ENCODE peak calls at places on chromosome X, in five cellular contexts. One of them, this sample, is unnamed.

GRCh38 chrX:11949291-11949690 is 189.0 kb upstream of the FRMPD4 start:
- DNase-seq in non-pigmented ciliary epithelial cell: no peak
- DNase-seq in NCI-H1105: no peak
- DNase-seq in activated CD8-positive, alpha-beta T cell treated with anti-CD3 and anti-CD28 coated beads, Interleukin-2, amount 10 ng/mL, durations not matched to agents 7 days and 5 days: no peak
- DNase-seq in D341Med: no peak
- DNase-seq in this sample: no peak

GRCh38 chrX:39381446-39381845 is 580.2 kb downstream of the MID1IP1 start:
- DNase-seq in non-pigmented ciliary epithelial cell: no peak
- DNase-seq in NCI-H1105: no peak
- DNase-seq in D341Med: no peak
- DNase-seq in activated CD8-positive, alpha-beta T cell treated with anti-CD3 and anti-CD28 coated beads, Interleukin-2, amount 10 ng/mL, durations not matched to agents 7 days and 5 days: no peak
- DNase-seq in this sample: no peak

GRCh38 chrX:28586291-28586690 is 955 bp upstream of the IL1RAPL1 start:
- DNase-seq in NCI-H1105: no peak
- DNase-seq in non-pigmented ciliary epithelial cell: peak
- DNase-seq in D341Med: no peak
- DNase-seq in activated CD8-positive, alpha-beta T cell treated with anti-CD3 and anti-CD28 coated beads, Interleukin-2, amount 10 ng/mL, durations not matched to agents 7 days and 5 days: no peak
- DNase-seq in this sample: no peak

GRCh38 chrX:112846114-112846513 is 5.5 kb upstream of the AMOT start:
- DNase-seq in D341Med: no peak
- DNase-seq in non-pigmented ciliary epithelial cell: no peak
- DNase-seq in activated CD8-positive, alpha-beta T cell treated with anti-CD3 and anti-CD28 coated beads, Interleukin-2, amount 10 ng/mL, durations not matched to agents 7 days and 5 days: no peak
- DNase-seq in NCI-H1105: no peak
- DNase-seq in this sample: no peak

GRCh38 chrX:68292471-68292870 is 140.8 kb downstream of the OPHN1 start:
- DNase-seq in non-pigmented ciliary epithelial cell: no peak
- DNase-seq in activated CD8-positive, alpha-beta T cell treated with anti-CD3 and anti-CD28 coated beads, Interleukin-2, amount 10 ng/mL, durations not matched to agents 7 days and 5 days: no peak
- DNase-seq in D341Med: no peak
- DNase-seq in NCI-H1105: no peak
- DNase-seq in this sample: no peak

GRCh38 chrX:136047001-136047642 is 61.9 kb downstream of the SLC9A6 start:
- DNase-seq in activated CD8-positive, alpha-beta T cell treated with anti-CD3 and anti-CD28 coated beads, Interleukin-2, amount 10 ng/mL, durations not matched to agents 7 days and 5 days: no peak
- DNase-seq in NCI-H1105: no peak
- DNase-seq in D341Med: no peak
- DNase-seq in non-pigmented ciliary epithelial cell: no peak
- DNase-seq in this sample: no peak

GRCh38 chrX:145623453-145623852 is 194.2 kb upstream of the SLITRK2 start:
- DNase-seq in NCI-H1105: no peak
- DNase-seq in non-pigmented ciliary epithelial cell: no peak
- DNase-seq in activated CD8-positive, alpha-beta T cell treated with anti-CD3 and anti-CD28 coated beads, Interleukin-2, amount 10 ng/mL, durations not matched to agents 7 days and 5 days: no peak
- DNase-seq in D341Med: no peak
- DNase-seq in this sample: no peak

GRCh38 chrX:148902581-148902980 is 402.2 kb downstream of the AFF2 start:
- DNase-seq in NCI-H1105: no peak
- DNase-seq in non-pigmented ciliary epithelial cell: no peak
- DNase-seq in activated CD8-positive, alpha-beta T cell treated with anti-CD3 and anti-CD28 coated beads, Interleukin-2, amount 10 ng/mL, durations not matched to agents 7 days and 5 days: no peak
- DNase-seq in D341Med: no peak
- DNase-seq in this sample: no peak

GRCh38 chrX:63258144-63258543 is 93.0 kb downstream of the SPIN4 start:
- DNase-seq in NCI-H1105: no peak
- DNase-seq in D341Med: no peak
- DNase-seq in activated CD8-positive, alpha-beta T cell treated with anti-CD3 and anti-CD28 coated beads, Interleukin-2, amount 10 ng/mL, durations not matched to agents 7 days and 5 days: no peak
- DNase-seq in non-pigmented ciliary epithelial cell: no peak
- DNase-seq in this sample: no peak

GRCh38 chrX:49157194-49157593 is 5.4 kb upstream of the MAGIX start:
- DNase-seq in NCI-H1105: no peak
- DNase-seq in non-pigmented ciliary epithelial cell: no peak
- DNase-seq in activated CD8-positive, alpha-beta T cell treated with anti-CD3 and anti-CD28 coated beads, Interleukin-2, amount 10 ng/mL, durations not matched to agents 7 days and 5 days: no peak
- DNase-seq in D341Med: no peak
- DNase-seq in this sample: no peak

GRCh38 chrX:38260231-38260630 is 39.6 kb upstream of the SRPX start:
- DNase-seq in activated CD8-positive, alpha-beta T cell treated with anti-CD3 and anti-CD28 coated beads, Interleukin-2, amount 10 ng/mL, durations not matched to agents 7 days and 5 days: no peak
- DNase-seq in NCI-H1105: no peak
- DNase-seq in non-pigmented ciliary epithelial cell: no peak
- DNase-seq in D341Med: peak
- DNase-seq in this sample: no peak

GRCh38 chrX:67780694-67781109 is 236.9 kb downstream of the AR start:
- DNase-seq in D341Med: no peak
- DNase-seq in NCI-H1105: no peak
- DNase-seq in activated CD8-positive, alpha-beta T cell treated with anti-CD3 and anti-CD28 coated beads, Interleukin-2, amount 10 ng/mL, durations not matched to agents 7 days and 5 days: no peak
- DNase-seq in non-pigmented ciliary epithelial cell: peak
- DNase-seq in this sample: no peak

GRCh38 chrX:38768079-38768478 is 33.2 kb upstream of the MID1IP1 start:
- DNase-seq in NCI-H1105: peak
- DNase-seq in activated CD8-positive, alpha-beta T cell treated with anti-CD3 and anti-CD28 coated beads, Interleukin-2, amount 10 ng/mL, durations not matched to agents 7 days and 5 days: no peak
- DNase-seq in non-pigmented ciliary epithelial cell: no peak
- DNase-seq in D341Med: peak
- DNase-seq in this sample: no peak

GRCh38 chrX:65932173-65933084 is 107.5 kb downstream of the VSIG4 start:
- DNase-seq in activated CD8-positive, alpha-beta T cell treated with anti-CD3 and anti-CD28 coated beads, Interleukin-2, amount 10 ng/mL, durations not matched to agents 7 days and 5 days: no peak
- DNase-seq in non-pigmented ciliary epithelial cell: no peak
- DNase-seq in D341Med: no peak
- DNase-seq in NCI-H1105: no peak
- DNase-seq in this sample: no peak

GRCh38 chrX:56995271-56995994 is at the start of gene SPIN3:
- DNase-seq in NCI-H1105: peak
- DNase-seq in activated CD8-positive, alpha-beta T cell treated with anti-CD3 and anti-CD28 coated beads, Interleukin-2, amount 10 ng/mL, durations not matched to agents 7 days and 5 days: peak
- DNase-seq in non-pigmented ciliary epithelial cell: peak
- DNase-seq in D341Med: peak
- DNase-seq in this sample: no peak

GRCh38 chrX:77668391-77669237 is 117.4 kb downstream of the ATRX start:
- DNase-seq in NCI-H1105: no peak
- DNase-seq in non-pigmented ciliary epithelial cell: peak
- DNase-seq in activated CD8-positive, alpha-beta T cell treated with anti-CD3 and anti-CD28 coated beads, Interleukin-2, amount 10 ng/mL, durations not matched to agents 7 days and 5 days: no peak
- DNase-seq in D341Med: no peak
- DNase-seq in this sample: no peak

GRCh38 chrX:129823115-129823514 is 20.6 kb downstream of the ZDHHC9 start:
- DNase-seq in D341Med: peak
- DNase-seq in NCI-H1105: no peak
- DNase-seq in activated CD8-positive, alpha-beta T cell treated with anti-CD3 and anti-CD28 coated beads, Interleukin-2, amount 10 ng/mL, durations not matched to agents 7 days and 5 days: peak
- DNase-seq in non-pigmented ciliary epithelial cell: no peak
- DNase-seq in this sample: peak

GRCh38 chrX:154458116-154458953 is at the start of gene PLXNA3:
- DNase-seq in activated CD8-positive, alpha-beta T cell treated with anti-CD3 and anti-CD28 coated beads, Interleukin-2, amount 10 ng/mL, durations not matched to agents 7 days and 5 days: peak
- DNase-seq in NCI-H1105: peak
- DNase-seq in D341Med: peak
- DNase-seq in non-pigmented ciliary epithelial cell: no peak
- DNase-seq in this sample: peak

GRCh38 chrX:15576019-15576418 is 24.7 kb downstream of the ACE2 start:
- DNase-seq in activated CD8-positive, alpha-beta T cell treated with anti-CD3 and anti-CD28 coated beads, Interleukin-2, amount 10 ng/mL, durations not matched to agents 7 days and 5 days: no peak
- DNase-seq in non-pigmented ciliary epithelial cell: no peak
- DNase-seq in D341Med: no peak
- DNase-seq in NCI-H1105: no peak
- DNase-seq in this sample: no peak

GRCh38 chrX:48697182-48697727 is 721 bp downstream of the SUV39H1 start:
- DNase-seq in activated CD8-positive, alpha-beta T cell treated with anti-CD3 and anti-CD28 coated beads, Interleukin-2, amount 10 ng/mL, durations not matched to agents 7 days and 5 days: no peak
- DNase-seq in NCI-H1105: no peak
- DNase-seq in non-pigmented ciliary epithelial cell: no peak
- DNase-seq in D341Med: no peak
- DNase-seq in this sample: no peak

GRCh38 chrX:119118780-119119395 is 8.7 kb downstream of the KIAA1210 start:
- DNase-seq in NCI-H1105: no peak
- DNase-seq in D341Med: peak
- DNase-seq in non-pigmented ciliary epithelial cell: no peak
- DNase-seq in activated CD8-positive, alpha-beta T cell treated with anti-CD3 and anti-CD28 coated beads, Interleukin-2, amount 10 ng/mL, durations not matched to agents 7 days and 5 days: peak
- DNase-seq in this sample: peak

GRCh38 chrX:24657671-24658410 is 10.7 kb upstream of the PCYT1B start:
- DNase-seq in activated CD8-positive, alpha-beta T cell treated with anti-CD3 and anti-CD28 coated beads, Interleukin-2, amount 10 ng/mL, durations not matched to agents 7 days and 5 days: no peak
- DNase-seq in non-pigmented ciliary epithelial cell: no peak
- DNase-seq in NCI-H1105: peak
- DNase-seq in D341Med: no peak
- DNase-seq in this sample: no peak

GRCh38 chrX:11899091-11899490 is 141.1 kb downstream of the MSL3 start:
- DNase-seq in D341Med: no peak
- DNase-seq in activated CD8-positive, alpha-beta T cell treated with anti-CD3 and anti-CD28 coated beads, Interleukin-2, amount 10 ng/mL, durations not matched to agents 7 days and 5 days: no peak
- DNase-seq in NCI-H1105: no peak
- DNase-seq in non-pigmented ciliary epithelial cell: peak
- DNase-seq in this sample: no peak

GRCh38 chrX:119790977-119791436 is 423 bp downstream of the RPL39 start:
- DNase-seq in D341Med: no peak
- DNase-seq in non-pigmented ciliary epithelial cell: no peak
- DNase-seq in NCI-H1105: peak
- DNase-seq in activated CD8-positive, alpha-beta T cell treated with anti-CD3 and anti-CD28 coated beads, Interleukin-2, amount 10 ng/mL, durations not matched to agents 7 days and 5 days: peak
- DNase-seq in this sample: peak

GRCh38 chrX:123425904-123426303 is 241.8 kb downstream of the GRIA3 start:
- DNase-seq in NCI-H1105: no peak
- DNase-seq in activated CD8-positive, alpha-beta T cell treated with anti-CD3 and anti-CD28 coated beads, Interleukin-2, amount 10 ng/mL, durations not matched to agents 7 days and 5 days: no peak
- DNase-seq in D341Med: no peak
- DNase-seq in non-pigmented ciliary epithelial cell: no peak
- DNase-seq in this sample: no peak

GRCh38 chrX:110003167-110004156 is 548 bp downstream of the TMEM164 start:
- DNase-seq in non-pigmented ciliary epithelial cell: no peak
- DNase-seq in D341Med: peak
- DNase-seq in activated CD8-positive, alpha-beta T cell treated with anti-CD3 and anti-CD28 coated beads, Interleukin-2, amount 10 ng/mL, durations not matched to agents 7 days and 5 days: peak
- DNase-seq in NCI-H1105: no peak
- DNase-seq in this sample: no peak

GRCh38 chrX:53984895-53985294 is 59.4 kb downstream of the PHF8 start:
- DNase-seq in NCI-H1105: no peak
- DNase-seq in D341Med: no peak
- DNase-seq in activated CD8-positive, alpha-beta T cell treated with anti-CD3 and anti-CD28 coated beads, Interleukin-2, amount 10 ng/mL, durations not matched to agents 7 days and 5 days: no peak
- DNase-seq in non-pigmented ciliary epithelial cell: no peak
- DNase-seq in this sample: no peak